ENCODE peak calls at places on chromosome 5, in four cellular contexts. U is HCT116, X is H1, Q is K562. A is an unnamed sample.

GRCh38 chr5:128455861-128456361 is 82.1 kb downstream of the FBN2 start:
- DNase-seq in U (no peak), X (no peak), Q (no peak), A (no peak)

GRCh38 chr5:104757915-104758314 is 1195.3 kb upstream of the NUDT12 start:
- DNase-seq in U (no peak), X (no peak), Q (no peak), A (no peak)

GRCh38 chr5:68433921-68434879 is 218.6 kb downstream of the PIK3R1 start:
- DNase-seq in U (peak), X (peak), Q (peak), A (no peak)

GRCh38 chr5:62977641-62978040 is 399.0 kb downstream of the LRRC70 start:
- DNase-seq in U (no peak), X (peak), Q (no peak), A (no peak)

GRCh38 chr5:60161340-60161934 is 267.9 kb upstream of the PDE4D start:
- DNase-seq in U (peak), X (no peak), Q (no peak), A (peak)

GRCh38 chr5:138149530-138149929 is 10.3 kb upstream of the NME5 start:
- DNase-seq in U (no peak), X (no peak), Q (no peak), A (no peak)

GRCh38 chr5:61572959-61573358 is 240.9 kb downstream of the ZSWIM6 start:
- DNase-seq in U (no peak), X (no peak), Q (no peak), A (no peak)

GRCh38 chr5:113176196-113176595 is 199.6 kb downstream of the DCP2 start:
- DNase-seq in U (no peak), X (no peak), Q (no peak), A (no peak)

GRCh38 chr5:78424680-78425079 is 64.3 kb downstream of the SCAMP1 start:
- DNase-seq in U (no peak), X (no peak), Q (no peak), A (no peak)

GRCh38 chr5:5239191-5239590 is 99.1 kb downstream of the ADAMTS16 start:
- DNase-seq in U (no peak), X (no peak), Q (no peak), A (no peak)

GRCh38 chr5:121693864-121694263 is 157.8 kb upstream of the FTMT start:
- DNase-seq in U (no peak), X (no peak), Q (no peak), A (peak)

GRCh38 chr5:84091400-84091799 is 293.3 kb downstream of the EDIL3 start:
- DNase-seq in U (no peak), X (no peak), Q (no peak), A (no peak)

GRCh38 chr5:3190930-3191329 is 404.7 kb upstream of the IRX1 start:
- DNase-seq in U (no peak), X (no peak), Q (no peak), A (no peak)

GRCh38 chr5:126956991-126957390 is 73.4 kb downstream of the MARCHF3 start:
- DNase-seq in U (no peak), X (no peak), Q (no peak), A (no peak)

GRCh38 chr5:61496406-61497307 is 164.6 kb downstream of the ZSWIM6 start:
- DNase-seq in U (no peak), X (no peak), Q (no peak), A (no peak)

GRCh38 chr5:3417376-3417943 is 178.2 kb upstream of the IRX1 start:
- DNase-seq in U (no peak), X (no peak), Q (no peak), A (no peak)

GRCh38 chr5:150034677-150035076 is 34.1 kb downstream of the HMGXB3 start:
- DNase-seq in U (no peak), X (no peak), Q (no peak), A (no peak)

GRCh38 chr5:149654282-149654681 is 73.0 kb downstream of the ARHGEF37 start:
- DNase-seq in U (no peak), X (no peak), Q (no peak), A (no peak)

GRCh38 chr5:126124706-126125345 is 298.4 kb upstream of the GRAMD2B start:
- DNase-seq in U (peak), X (no peak), Q (no peak), A (no peak)

GRCh38 chr5:159330131-159330530 is at the start of gene IL12B:
- DNase-seq in U (no peak), X (no peak), Q (no peak), A (no peak)

GRCh38 chr5:75053286-75054109 is 1.1 kb upstream of the GCNT4 start:
- DNase-seq in U (no peak), X (no peak), Q (peak), A (peak)

GRCh38 chr5:38556599-38557308 is at the start of gene LIFR:
- DNase-seq in U (peak), X (no peak), Q (peak), A (peak)

GRCh38 chr5:142078251-142078650 is 30.3 kb upstream of the NDFIP1 start:
- DNase-seq in U (no peak), X (no peak), Q (no peak), A (no peak)

GRCh38 chr5:39217365-39218281 is 1.7 kb downstream of the FYB1 start:
- DNase-seq in U (peak), X (no peak), Q (peak), A (peak)

GRCh38 chr5:3365501-3366215 is 230.0 kb upstream of the IRX1 start:
- DNase-seq in U (no peak), X (no peak), Q (no peak), A (no peak)

GRCh38 chr5:1651250-1651649 is 127.5 kb upstream of the LPCAT1 start:
- DNase-seq in U (no peak), X (no peak), Q (peak), A (no peak)

GRCh38 chr5:93330506-93330905 is 250.5 kb downstream of the NR2F1-AS1 start:
- DNase-seq in U (no peak), X (no peak), Q (no peak), A (no peak)

GRCh38 chr5:57302164-57302563 is 128.3 kb downstream of the GPBP1 start:
- DNase-seq in U (peak), X (no peak), Q (no peak), A (no peak)

GRCh38 chr5:175447571-175447970 is 3.6 kb upstream of the DRD1 start:
- DNase-seq in U (no peak), X (no peak), Q (no peak), A (no peak)

GRCh38 chr5:175443514-175444059 is 395 bp downstream of the DRD1 start:
- DNase-seq in U (no peak), X (no peak), Q (no peak), A (no peak)

GRCh38 chr5:175448276-175448675 is 4.3 kb upstream of the DRD1 start:
- DNase-seq in U (no peak), X (no peak), Q (no peak), A (no peak)

GRCh38 chr5:175444060-175444904 is at the start of gene DRD1:
- DNase-seq in U (no peak), X (no peak), Q (peak), A (peak)

DNA sequence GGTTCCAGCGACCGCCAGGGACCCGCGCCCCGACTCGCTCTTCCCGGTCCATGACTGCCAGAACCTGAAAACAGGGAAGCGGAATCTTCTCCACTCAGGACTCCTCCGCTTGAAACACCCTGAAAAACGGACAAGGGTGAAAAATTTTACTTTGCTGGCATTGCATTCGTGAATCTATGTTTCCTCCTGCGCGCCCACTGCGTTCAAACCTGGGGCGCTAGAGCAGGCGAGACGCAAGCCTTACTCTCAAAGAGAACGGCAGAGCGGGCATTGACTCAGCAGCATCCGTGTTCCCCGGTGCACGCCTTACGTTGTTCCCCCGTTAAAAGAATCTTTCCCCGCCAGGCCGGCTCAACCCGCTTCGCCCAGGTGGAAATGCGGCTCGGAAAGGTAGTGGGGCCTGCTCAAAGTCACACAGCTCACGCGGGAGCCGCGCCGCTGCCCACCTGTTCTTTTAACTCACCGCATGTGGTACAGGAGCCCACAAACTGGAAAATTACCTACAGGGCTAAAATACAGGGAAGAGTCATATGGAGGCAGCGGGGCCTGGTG is 999 bp upstream of the DRD1 start:
- DNase-seq in U (no peak), X (no peak), Q (no peak), A (no peak)
- TF ChIP-seq JUND in U (no peak), X (no peak), Q (no peak), A (no peak)

GRCh38 chr5:133896446-133896845 is 72.0 kb downstream of the C5orf15 start:
- DNase-seq in U (no peak), X (no peak), Q (no peak), A (no peak)
- TF ChIP-seq JUND in U (no peak), X (no peak), Q (no peak), A (no peak)

DNA sequence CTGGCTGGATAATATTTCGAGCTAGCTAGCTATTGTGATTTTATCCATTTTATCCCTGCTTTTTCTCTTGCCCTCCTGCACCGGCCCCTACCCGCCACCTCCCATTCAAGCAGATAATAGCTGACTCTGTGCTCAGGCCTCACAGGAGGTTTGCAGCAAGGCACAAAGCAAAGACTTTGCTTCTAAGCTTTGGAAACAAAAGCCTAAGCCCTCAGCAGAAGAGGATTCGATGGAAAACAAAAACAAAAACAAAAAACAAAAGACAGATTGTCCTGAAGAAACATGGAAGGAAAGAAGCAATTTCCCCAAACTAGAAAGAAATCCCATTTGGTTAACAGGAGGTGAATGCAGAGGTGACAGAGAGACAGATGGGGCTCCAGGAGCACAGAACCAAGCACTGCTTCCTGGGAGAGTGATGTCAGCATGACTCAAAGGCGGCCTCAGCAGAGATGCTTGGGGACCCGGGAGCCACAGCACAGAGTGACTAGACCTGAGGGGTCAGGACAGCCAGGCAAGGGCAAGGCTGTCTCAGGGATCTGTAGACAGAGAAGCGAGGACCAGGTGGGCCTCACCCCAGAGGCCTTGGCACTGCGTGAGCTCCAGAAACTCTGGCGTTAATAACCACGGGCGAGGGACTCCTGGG is 28.4 kb downstream of the MTX3 start:
- DNase-seq in U (no peak), X (no peak), Q (no peak), A (no peak)
- TF ChIP-seq JUND in U (no peak), X (no peak), Q (no peak), A (no peak)

DNA sequence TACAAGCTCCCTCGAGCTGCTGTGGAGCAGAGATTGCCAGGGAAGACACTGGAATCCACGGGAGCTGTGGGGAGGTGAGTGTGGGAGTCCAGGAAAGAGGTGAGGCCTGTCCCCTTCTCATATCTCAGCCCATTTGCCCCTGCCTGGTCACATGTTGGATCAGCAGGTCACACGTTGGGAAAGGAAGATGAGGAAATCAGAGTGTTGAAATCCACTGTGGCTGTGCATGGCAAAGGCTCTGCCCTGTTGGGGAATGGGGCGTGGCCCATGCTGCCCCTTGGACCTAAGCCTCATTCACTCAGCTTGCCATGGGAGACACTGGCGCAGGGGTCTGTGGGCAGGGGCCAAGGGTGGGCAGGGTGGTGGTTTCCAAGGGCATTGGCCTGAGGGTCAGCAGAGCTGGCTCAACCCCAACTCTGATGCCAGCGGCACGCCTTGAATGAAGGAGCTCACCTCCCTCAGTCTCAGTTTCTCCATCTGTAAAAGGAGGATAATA is 85.4 kb upstream of the CPEB4 start:
- DNase-seq in U (no peak), X (no peak), Q (no peak), A (no peak)
- TF ChIP-seq JUND in U (no peak), X (no peak), Q (no peak), A (no peak)

GRCh38 chr5:172043822-172044221 is 37.4 kb upstream of the FBXW11 start:
- DNase-seq in U (no peak), X (no peak), Q (no peak), A (no peak)
- TF ChIP-seq JUND in U (no peak), X (no peak), Q (no peak), A (no peak)

DNA sequence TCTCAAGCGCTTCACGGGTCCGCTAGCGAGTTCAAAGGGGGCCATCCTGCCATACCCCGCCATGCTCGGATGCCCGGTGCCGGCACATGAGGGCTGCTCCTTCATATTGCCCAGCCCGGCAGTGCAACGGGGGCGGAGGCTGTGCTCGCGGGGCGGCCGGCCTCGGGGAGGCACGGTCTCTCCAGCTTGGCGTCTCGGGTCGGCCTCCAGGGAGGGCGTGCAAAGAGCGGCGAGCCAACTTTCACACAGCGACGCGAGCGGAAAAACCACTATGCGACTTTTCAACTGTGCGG is 456.1 kb downstream of the RAB3C start:
- DNase-seq in U (no peak), X (no peak), Q (no peak), A (no peak)
- TF ChIP-seq JUND in U (no peak), X (no peak), Q (no peak), A (no peak)

DNA sequence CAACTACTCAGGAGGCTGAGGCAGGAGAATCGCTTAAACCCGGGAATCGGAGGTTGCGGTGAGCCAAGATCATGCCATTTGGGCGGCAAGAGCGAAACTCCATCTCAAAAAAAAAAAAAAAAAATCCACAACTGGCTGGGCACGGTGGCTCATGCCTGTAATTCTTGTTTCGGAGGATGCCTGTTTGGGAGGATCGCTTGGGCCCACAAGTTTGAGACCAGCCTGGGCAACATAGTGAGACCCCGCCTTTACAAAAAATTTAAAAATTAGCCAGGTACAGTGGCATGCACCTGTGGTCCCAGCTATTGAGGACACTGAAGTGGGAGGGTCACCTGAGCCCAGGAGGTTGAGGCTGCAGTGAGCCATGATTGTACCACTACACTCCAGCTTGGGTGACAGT is 1.9 kb upstream of the EIF4EBP3 start:
- DNase-seq in U (no peak), X (no peak), Q (no peak), A (no peak)
- TF ChIP-seq JUND in U (no peak), X (no peak), Q (no peak), A (no peak)

DNA sequence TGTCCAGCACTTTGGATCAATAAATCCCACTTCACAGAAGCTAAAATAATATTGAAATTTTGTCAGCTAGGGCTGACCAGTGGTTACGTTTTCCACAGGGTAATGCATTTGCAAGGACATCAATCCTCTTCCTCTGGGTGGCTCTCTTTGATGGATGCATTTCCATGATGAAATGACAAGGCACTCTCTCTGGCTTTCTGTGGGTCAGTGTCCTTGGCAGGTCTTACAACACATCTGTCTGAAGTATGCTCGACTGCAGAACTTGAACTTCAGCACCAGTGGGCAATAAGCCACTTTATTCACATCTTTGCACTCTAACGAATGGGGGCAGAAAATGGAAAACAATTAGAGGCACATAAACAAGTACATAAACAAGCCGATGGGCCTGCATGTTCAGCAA is 330.1 kb downstream of the ADAMTS6 start:
- DNase-seq in U (no peak), X (no peak), Q (no peak), A (no peak)
- TF ChIP-seq JUND in U (no peak), X (no peak), Q (no peak), A (no peak)

DNA sequence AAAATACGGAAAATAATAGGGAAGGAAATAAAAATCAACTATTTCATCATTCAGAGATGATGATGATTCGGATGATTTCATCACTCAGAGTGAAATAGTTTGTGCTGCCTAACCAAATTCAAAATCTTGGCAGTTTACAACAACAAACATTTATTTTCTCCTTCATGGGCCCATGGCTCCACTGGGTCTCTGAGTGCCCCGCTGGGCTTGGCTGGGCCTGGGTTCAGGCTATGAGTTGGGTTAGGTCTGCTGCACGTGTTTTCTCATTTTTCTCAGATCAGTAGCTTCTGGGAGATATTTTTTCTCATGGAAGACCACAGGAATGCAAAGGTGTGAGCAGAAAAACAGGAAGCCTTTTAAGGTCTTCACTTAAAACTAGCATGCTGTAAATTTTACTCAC is 24.0 kb upstream of the F2RL1 start:
- DNase-seq in U (no peak), X (no peak), Q (no peak), A (no peak)
- TF ChIP-seq JUND in U (peak), X (no peak), Q (no peak), A (no peak)

GRCh38 chr5:178866946-178867345 is 7.2 kb downstream of the ZNF354B start:
- DNase-seq in U (no peak), X (no peak), Q (no peak), A (no peak)
- TF ChIP-seq JUND in U (no peak), X (no peak), Q (no peak), A (no peak)